ENCODE peak calls at places on chromosomes 12 and 14, in five cellular contexts. N is H7, H is AG04450, K is mesenchymal stem cell, M is endodermal cell. I is an unnamed sample.

GRCh38 chr14:103314496-103315277 is 19.4 kb upstream of the EIF5 start:
- DNase-seq in N (peak; percentile 56), H (no peak), K (no peak), M (no peak), I (no peak)

GRCh38 chr12:122889658-122890561 is 6.0 kb downstream of the VPS37B start:
- DNase-seq in N (peak; percentile 18), H (no peak), K (no peak), M (no peak), I (no peak)

GRCh38 chr12:127911289-127911688 is 355.7 kb upstream of the TMEM132C start:
- DNase-seq in N (no peak), H (no peak), K (no peak), M (no peak), I (no peak)

GRCh38 chr12:79547044-79547734 is 143.6 kb downstream of the PAWR start:
- DNase-seq in N (peak; percentile 65), H (no peak), K (no peak), M (peak; percentile 94), I (no peak)

GRCh38 chr12:55847603-55848329 is 5.0 kb upstream of the MMP19 start:
- DNase-seq in N (no peak), H (peak; percentile 99), K (peak; percentile 100), M (no peak), I (no peak)

GRCh38 chr14:92692822-92693226 is 55.6 kb downstream of the LGMN start:
- DNase-seq in N (no peak), H (no peak), K (peak; percentile 13), M (no peak), I (no peak)

GRCh38 chr12:13223176-13223806 is 26.8 kb downstream of the EMP1 start:
- DNase-seq in N (no peak), H (peak; percentile 69), K (peak; percentile 76), M (peak; percentile 14), I (no peak)

GRCh38 chr12:4118017-4118510 is 155.5 kb upstream of the CCND2 start:
- DNase-seq in N (no peak), H (peak; percentile 27), K (peak; percentile 65), M (no peak), I (peak; percentile 93)

GRCh38 chr12:6949063-6949594 is 2.0 kb upstream of the PTPN6 start:
- DNase-seq in N (no peak), H (no peak), K (no peak), M (no peak), I (peak; percentile 62)

GRCh38 chr12:107360033-107360432 is 266.7 kb upstream of the CRY1 start:
- DNase-seq in N (no peak), H (no peak), K (no peak), M (no peak), I (no peak)

GRCh38 chr12:124392271-124392990 is 97.5 kb downstream of the RFLNA start:
- DNase-seq in N (peak; percentile 93), H (no peak), K (peak; percentile 77), M (peak; percentile 94), I (no peak)

DNA sequence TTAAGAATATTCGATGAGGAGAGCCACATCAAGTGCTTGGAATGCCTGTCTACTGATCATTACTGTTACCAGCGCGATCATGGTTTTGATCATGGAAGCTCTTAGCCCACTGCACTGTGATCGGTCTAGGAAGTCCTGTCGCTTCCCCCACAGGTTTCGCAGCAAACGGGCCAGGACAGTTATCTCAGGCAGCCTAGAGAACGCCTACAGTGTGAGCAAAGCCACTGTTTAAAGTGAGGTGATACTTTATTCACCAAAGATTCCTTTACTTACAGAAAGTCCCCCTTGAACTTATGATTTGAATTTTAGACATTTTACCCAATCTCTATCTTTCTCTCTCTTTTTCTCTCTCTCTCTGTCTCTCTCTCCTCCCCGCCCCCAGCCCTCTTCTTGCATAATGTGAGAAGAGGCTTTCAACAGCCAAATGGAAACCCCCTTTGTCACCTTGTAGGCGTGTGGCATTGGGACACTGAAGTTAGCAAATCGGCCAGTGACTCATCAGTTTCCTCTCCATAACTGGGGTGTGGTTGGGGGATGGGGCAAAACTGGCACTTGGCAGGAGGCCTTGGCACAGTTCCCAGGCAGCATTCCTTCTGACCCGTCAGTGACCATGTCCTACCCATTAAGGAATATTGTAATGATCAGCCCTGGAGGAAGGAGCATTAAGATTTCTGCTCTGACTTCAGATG is 214.8 kb downstream of the CHST11 start:
- DNase-seq in N (no peak), H (no peak), K (peak; percentile 98), M (peak; percentile 81), I (peak; percentile 94)
- H3K4me3 ChIP-seq in N (no peak overlapping the region), H (no peak overlapping the region), K (peak overlapping the region; percentile 20), M (no peak overlapping the region), I (peak overlapping the region; percentile 21)

DNA sequence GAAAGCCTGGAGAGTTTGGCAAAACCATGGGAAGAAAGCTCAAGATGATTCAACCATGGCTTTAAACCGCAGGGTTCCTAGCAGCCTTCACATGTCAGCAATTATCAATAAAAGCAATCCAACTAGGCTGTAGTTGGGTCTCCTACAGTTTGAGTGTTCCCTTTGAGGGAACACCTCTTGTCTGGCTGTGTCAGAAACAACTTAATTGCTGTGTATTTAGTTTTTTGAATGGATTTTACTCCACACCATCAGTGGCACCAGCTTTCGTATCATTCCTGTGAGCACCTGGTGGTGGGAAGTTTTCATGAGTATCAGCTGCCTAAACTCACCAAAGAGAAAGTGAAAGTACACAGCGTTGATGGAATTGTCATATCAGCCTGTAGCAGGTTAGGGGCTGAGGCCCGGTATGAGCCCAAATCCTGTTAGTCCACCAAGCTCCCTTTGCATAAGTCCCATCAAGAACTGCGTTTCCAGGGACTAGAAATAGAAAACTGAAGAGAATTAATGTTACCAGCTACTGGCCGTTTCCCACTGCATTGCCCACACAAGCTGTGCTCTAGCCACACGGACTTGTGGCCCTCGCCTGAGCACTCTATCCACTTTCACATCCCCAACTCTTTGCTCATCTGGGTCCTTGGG is 10.9 kb upstream of the IL26 start:
- DNase-seq in N (no peak), H (no peak), K (no peak), M (no peak), I (peak; percentile 74)
- H3K4me3 ChIP-seq in N (no peak overlapping the region), H (no peak overlapping the region), K (peak overlapping the region; percentile 57), M (no peak overlapping the region), I (peak overlapping the region; percentile 59)

GRCh38 chr12:68364893-68365725 is 32.9 kb upstream of the MDM1 start:
- DNase-seq in N (peak; percentile 79), H (peak; percentile 96), K (peak; percentile 99), M (peak; percentile 97), I (peak; percentile 97)
- H3K4me3 ChIP-seq in N (peak overlapping the region; percentile 31), H (peak overlapping the region; percentile 53), K (peak overlapping the region; percentile 68), M (no peak overlapping the region), I (peak overlapping the region; percentile 59)

DNA sequence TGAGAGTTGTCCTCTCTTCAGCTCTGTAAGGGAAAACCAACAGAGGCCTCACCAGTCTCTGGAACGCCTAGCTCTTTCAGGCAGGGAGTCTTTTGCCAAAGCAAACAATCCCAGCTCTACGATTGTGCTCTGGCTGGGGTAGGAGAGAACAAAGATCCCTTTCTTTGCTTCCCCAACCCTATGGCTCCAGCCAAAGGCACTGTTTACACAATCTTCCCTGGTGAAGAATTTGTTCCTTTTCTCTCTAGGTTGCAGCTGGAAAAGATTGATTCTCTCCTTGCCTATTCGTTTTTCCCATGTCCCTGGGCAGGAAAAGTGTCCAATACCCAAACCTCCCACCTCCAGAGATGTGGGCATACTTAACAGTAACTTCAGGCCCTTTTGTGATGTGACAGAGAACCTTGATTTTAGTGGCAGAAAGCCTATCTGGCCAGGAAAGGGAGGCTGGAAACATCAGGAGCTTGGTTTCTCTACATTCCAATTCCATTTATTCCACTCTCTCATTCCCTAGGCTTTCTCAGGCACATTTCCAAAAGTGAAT is 16.8 kb downstream of the ATP5MC2 start:
- DNase-seq in N (peak; percentile 37), H (peak; percentile 43), K (peak; percentile 52), M (peak; percentile 75), I (no peak)
- H3K4me3 ChIP-seq in N (no peak overlapping the region), H (peak overlapping the region; percentile 20), K (peak overlapping the region; percentile 56), M (peak overlapping the region; percentile 7), I (no peak overlapping the region)

GRCh38 chr14:105123981-105124836 is 44.4 kb downstream of the JAG2 start:
- DNase-seq in N (no peak), H (no peak), K (no peak), M (no peak), I (no peak)

GRCh38 chr14:105124837-105125222 is 43.7 kb downstream of the JAG2 start:
- DNase-seq in N (no peak), H (no peak), K (no peak), M (no peak), I (no peak)

GRCh38 chr14:105120056-105120455 is 48.5 kb downstream of the JAG2 start:
- DNase-seq in N (no peak), H (no peak), K (no peak), M (no peak), I (no peak)

GRCh38 chr14:105126126-105126969 is 42.2 kb downstream of the JAG2 start:
- DNase-seq in N (peak; percentile 43), H (no peak), K (no peak), M (no peak), I (no peak)

DNA sequence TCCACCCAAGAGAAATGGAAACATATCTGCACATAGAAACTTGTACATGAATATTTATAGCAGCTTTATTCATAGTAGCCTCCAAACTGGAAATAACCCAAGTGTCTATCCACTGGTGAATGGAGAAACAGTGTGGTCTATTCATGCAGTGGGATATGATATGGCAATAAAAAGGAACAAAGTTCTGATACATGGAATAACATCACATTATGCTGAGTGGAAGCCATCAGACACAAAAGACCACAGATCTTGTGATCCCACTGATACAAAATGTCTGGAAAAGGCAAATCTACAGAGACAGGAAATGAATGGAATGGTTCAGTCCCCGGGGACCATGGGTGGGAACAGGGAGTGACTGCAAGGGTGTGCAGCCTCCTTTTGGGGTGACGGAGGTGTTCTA is 45.3 kb downstream of the JAG2 start:
- DNase-seq in N (no peak), H (no peak), K (no peak), M (no peak), I (no peak)
- H3K4me3 ChIP-seq in N (no peak overlapping the region), H (no peak overlapping the region), K (no peak overlapping the region), M (no peak overlapping the region), I (no peak overlapping the region)